ENCODE peak calls at places on chromosomes 11 and 22, in five cellular contexts. One of them, this sample, is unnamed.

GRCh38 chr11:35011389-35011788 is 95.0 kb downstream of the PDHX start:
- DNase-seq in H1: no peak
- DNase-seq in mesenchymal stem cell: peak; percentile 39
- DNase-seq in H9: no peak
- DNase-seq in trophoblast cell: no peak
- DNase-seq in this sample: no peak

GRCh38 chr11:61972112-61972795 is 4.8 kb upstream of the FTH1 start:
- DNase-seq in trophoblast cell: no peak
- DNase-seq in mesenchymal stem cell: no peak
- DNase-seq in H9: no peak
- DNase-seq in H1: no peak
- DNase-seq in this sample: no peak

GRCh38 chr11:19560156-19560555 is 152.5 kb upstream of the NAV2 start:
- DNase-seq in H1: no peak
- DNase-seq in H9: no peak
- DNase-seq in trophoblast cell: no peak
- DNase-seq in mesenchymal stem cell: no peak
- DNase-seq in this sample: no peak

GRCh38 chr11:61281581-61282250 is 13.4 kb downstream of the VWCE start:
- DNase-seq in H9: peak; percentile 91
- DNase-seq in H1: peak; percentile 62
- DNase-seq in mesenchymal stem cell: peak; percentile 22
- DNase-seq in trophoblast cell: peak; percentile 79
- DNase-seq in this sample: peak; percentile 67

GRCh38 chr11:72111803-72112540 is 523 bp downstream of the ANAPC15 start:
- DNase-seq in H9: peak; percentile 98
- DNase-seq in H1: peak; percentile 93
- DNase-seq in trophoblast cell: peak; percentile 99
- DNase-seq in mesenchymal stem cell: peak; percentile 100
- DNase-seq in this sample: peak; percentile 95

GRCh38 chr11:117861151-117862018 is 15.1 kb downstream of the FXYD6 start:
- DNase-seq in H1: peak; percentile 75
- DNase-seq in trophoblast cell: no peak
- DNase-seq in mesenchymal stem cell: no peak
- DNase-seq in H9: peak; percentile 96
- DNase-seq in this sample: peak; percentile 66

GRCh38 chr11:96097844-96098421 is 174.0 kb upstream of the MTMR2 start:
- DNase-seq in trophoblast cell: no peak
- DNase-seq in H1: no peak
- DNase-seq in mesenchymal stem cell: peak; percentile 26
- DNase-seq in H9: no peak
- DNase-seq in this sample: no peak

GRCh38 chr11:30586251-30587144 is at the start of gene MPPED2:
- DNase-seq in mesenchymal stem cell: no peak
- DNase-seq in H1: no peak
- DNase-seq in trophoblast cell: no peak
- DNase-seq in H9: peak; percentile 79
- DNase-seq in this sample: peak; percentile 79

GRCh38 chr11:127390465-127390864 is 389.9 kb upstream of the KIRREL3 start:
- DNase-seq in trophoblast cell: no peak
- DNase-seq in mesenchymal stem cell: no peak
- DNase-seq in H9: no peak
- DNase-seq in H1: no peak
- DNase-seq in this sample: no peak

GRCh38 chr11:17504330-17505107 is 27.9 kb upstream of the ABCC8 start:
- DNase-seq in H9: peak; percentile 72
- DNase-seq in trophoblast cell: peak; percentile 26
- DNase-seq in mesenchymal stem cell: peak; percentile 64
- DNase-seq in H1: no peak
- DNase-seq in this sample: peak; percentile 54

GRCh38 chr11:34594603-34595002 is 26.3 kb upstream of the EHF start:
- DNase-seq in H9: no peak
- DNase-seq in mesenchymal stem cell: no peak
- DNase-seq in trophoblast cell: no peak
- DNase-seq in H1: no peak
- DNase-seq in this sample: no peak

GRCh38 chr11:35420371-35420770 is 1.0 kb upstream of the SLC1A2 start:
- DNase-seq in trophoblast cell: no peak
- DNase-seq in H1: no peak
- DNase-seq in H9: peak; percentile 37
- DNase-seq in mesenchymal stem cell: no peak
- DNase-seq in this sample: peak; percentile 12

GRCh38 chr11:113840932-113841664 is 34.3 kb downstream of the USP28 start:
- DNase-seq in H1: no peak
- DNase-seq in H9: no peak
- DNase-seq in mesenchymal stem cell: no peak
- DNase-seq in trophoblast cell: no peak
- DNase-seq in this sample: no peak

GRCh38 chr11:25587496-25587895 is 744.4 kb upstream of the ANO3 start:
- DNase-seq in H9: no peak
- DNase-seq in trophoblast cell: no peak
- DNase-seq in mesenchymal stem cell: no peak
- DNase-seq in H1: no peak
- DNase-seq in this sample: no peak

GRCh38 chr22:46672731-46673130 is 52.5 kb downstream of the GRAMD4 start:
- DNase-seq in mesenchymal stem cell: no peak
- DNase-seq in H9: no peak
- DNase-seq in trophoblast cell: peak; percentile 22
- DNase-seq in H1: no peak
- DNase-seq in this sample: no peak

GRCh38 chr22:30078320-30079311 is 1.6 kb upstream of the HORMAD2 start:
- DNase-seq in mesenchymal stem cell: no peak
- DNase-seq in H1: no peak
- DNase-seq in H9: no peak
- DNase-seq in trophoblast cell: no peak
- DNase-seq in this sample: no peak

GRCh38 chr11:19730373-19730772 is 17.7 kb downstream of the NAV2 start:
- DNase-seq in mesenchymal stem cell: no peak
- DNase-seq in H9: no peak
- DNase-seq in trophoblast cell: no peak
- DNase-seq in H1: no peak
- DNase-seq in this sample: no peak

GRCh38 chr11:111308140-111308539 is 9.8 kb downstream of the POU2AF3 start:
- DNase-seq in trophoblast cell: no peak
- DNase-seq in mesenchymal stem cell: no peak
- DNase-seq in H1: no peak
- DNase-seq in H9: no peak
- DNase-seq in this sample: no peak

GRCh38 chr11:64694026-64694755 is 28.8 kb downstream of the NRXN2 start:
- DNase-seq in H9: no peak
- DNase-seq in H1: no peak
- DNase-seq in trophoblast cell: no peak
- DNase-seq in mesenchymal stem cell: no peak
- DNase-seq in this sample: no peak

GRCh38 chr22:48651981-48652538 is 1175.6 kb downstream of the BRD1 start:
- DNase-seq in trophoblast cell: no peak
- DNase-seq in H9: no peak
- DNase-seq in mesenchymal stem cell: no peak
- DNase-seq in H1: no peak
- DNase-seq in this sample: no peak
- H2BK5ac ChIP-seq in trophoblast cell: no peak overlapping the region
- H2BK5ac ChIP-seq in H9: no peak overlapping the region
- H2BK5ac ChIP-seq in mesenchymal stem cell: no peak overlapping the region
- H2BK5ac ChIP-seq in H1: no peak overlapping the region
- H2BK5ac ChIP-seq in this sample: no peak overlapping the region

GRCh38 chr11:130478881-130479280 is 30.4 kb downstream of the ADAMTS15 start:
- DNase-seq in mesenchymal stem cell: peak; percentile 74
- DNase-seq in trophoblast cell: peak; percentile 22
- DNase-seq in H9: no peak
- DNase-seq in H1: no peak
- DNase-seq in this sample: no peak
- H2BK12ac ChIP-seq in mesenchymal stem cell: peak overlapping the region; percentile 95
- H2BK12ac ChIP-seq in trophoblast cell: no peak overlapping the region
- H2BK12ac ChIP-seq in H9: no peak overlapping the region
- H2BK12ac ChIP-seq in H1: no peak overlapping the region
- H2BK12ac ChIP-seq in this sample: no peak overlapping the region

GRCh38 chr11:122074022-122074421 is 42.0 kb downstream of the BLID start:
- DNase-seq in H1: no peak
- DNase-seq in mesenchymal stem cell: no peak
- DNase-seq in H9: no peak
- DNase-seq in trophoblast cell: no peak
- DNase-seq in this sample: no peak
- H2BK5ac ChIP-seq in H1: no peak overlapping the region
- H2BK5ac ChIP-seq in mesenchymal stem cell: no peak overlapping the region
- H2BK5ac ChIP-seq in H9: no peak overlapping the region
- H2BK5ac ChIP-seq in trophoblast cell: no peak overlapping the region
- H2BK5ac ChIP-seq in this sample: no peak overlapping the region

GRCh38 chr11:23406131-23406819 is 546.0 kb upstream of the CCDC179 start:
- DNase-seq in H9: peak; percentile 52
- DNase-seq in trophoblast cell: no peak
- DNase-seq in H1: no peak
- DNase-seq in mesenchymal stem cell: no peak
- DNase-seq in this sample: no peak

GRCh38 chr11:23404225-23405160 is 544.2 kb upstream of the CCDC179 start:
- DNase-seq in H9: no peak
- DNase-seq in H1: no peak
- DNase-seq in trophoblast cell: no peak
- DNase-seq in mesenchymal stem cell: no peak
- DNase-seq in this sample: no peak

GRCh38 chr11:23405350-23405937 is 545.2 kb upstream of the CCDC179 start:
- DNase-seq in H1: no peak
- DNase-seq in mesenchymal stem cell: no peak
- DNase-seq in H9: no peak
- DNase-seq in trophoblast cell: no peak
- DNase-seq in this sample: no peak

GRCh38 chr11:23399995-23400394 is 539.7 kb upstream of the CCDC179 start:
- DNase-seq in trophoblast cell: no peak
- DNase-seq in H1: no peak
- DNase-seq in H9: no peak
- DNase-seq in mesenchymal stem cell: no peak
- DNase-seq in this sample: no peak

DNA sequence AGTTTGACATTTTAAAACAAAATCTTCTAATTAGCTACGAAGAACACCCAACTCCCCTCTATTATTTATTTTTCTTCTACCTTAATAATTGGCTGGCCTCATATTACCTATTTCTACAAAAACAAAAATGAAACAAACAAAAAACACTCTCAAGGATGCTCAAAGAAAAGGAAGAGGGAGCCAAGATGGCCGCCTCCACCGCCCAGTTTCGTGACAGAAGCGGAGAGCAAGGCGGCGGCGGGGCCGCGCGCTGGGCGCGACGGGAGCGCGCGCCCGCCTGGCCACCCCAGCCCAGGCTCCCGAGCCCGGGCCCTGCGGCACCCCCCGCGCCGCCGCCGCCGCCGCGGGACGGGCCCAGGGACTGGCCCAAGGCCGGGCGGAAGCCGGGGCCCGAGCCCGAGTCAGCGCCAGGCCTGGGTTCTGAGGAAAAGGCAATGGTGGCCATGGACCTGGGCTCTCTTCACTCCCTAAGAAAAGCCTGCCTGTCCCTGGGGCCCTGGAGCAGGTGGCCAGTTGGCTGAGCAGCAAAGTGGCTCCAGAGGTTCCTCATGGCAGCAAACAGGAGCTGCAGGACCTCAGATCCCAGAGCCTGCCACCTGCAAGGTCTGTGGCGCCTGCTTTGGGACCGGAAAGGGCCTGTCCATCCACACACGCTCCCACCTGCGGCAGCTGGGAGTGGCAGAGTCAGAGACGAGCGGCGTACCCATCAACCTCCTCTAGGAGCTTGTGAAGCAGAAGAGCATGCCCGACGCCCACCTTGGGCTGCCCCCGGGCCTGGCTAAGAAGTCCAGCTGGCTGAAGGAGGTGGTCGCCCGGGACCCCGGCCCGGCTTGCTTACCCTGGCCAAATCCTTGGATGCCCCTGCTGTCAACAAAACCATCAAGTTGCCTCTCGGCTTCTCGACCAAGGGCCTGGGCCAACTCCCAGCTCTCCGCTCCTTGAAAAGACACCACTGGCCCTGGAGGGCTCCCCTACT is 543.2 kb upstream of the CCDC179 start:
- DNase-seq in trophoblast cell: no peak
- DNase-seq in H1: no peak
- DNase-seq in mesenchymal stem cell: no peak
- DNase-seq in H9: no peak
- DNase-seq in this sample: no peak
- H2BK12ac ChIP-seq in trophoblast cell: no peak overlapping the region
- H2BK12ac ChIP-seq in H1: no peak overlapping the region
- H2BK12ac ChIP-seq in mesenchymal stem cell: no peak overlapping the region
- H2BK12ac ChIP-seq in H9: no peak overlapping the region
- H2BK12ac ChIP-seq in this sample: no peak overlapping the region

DNA sequence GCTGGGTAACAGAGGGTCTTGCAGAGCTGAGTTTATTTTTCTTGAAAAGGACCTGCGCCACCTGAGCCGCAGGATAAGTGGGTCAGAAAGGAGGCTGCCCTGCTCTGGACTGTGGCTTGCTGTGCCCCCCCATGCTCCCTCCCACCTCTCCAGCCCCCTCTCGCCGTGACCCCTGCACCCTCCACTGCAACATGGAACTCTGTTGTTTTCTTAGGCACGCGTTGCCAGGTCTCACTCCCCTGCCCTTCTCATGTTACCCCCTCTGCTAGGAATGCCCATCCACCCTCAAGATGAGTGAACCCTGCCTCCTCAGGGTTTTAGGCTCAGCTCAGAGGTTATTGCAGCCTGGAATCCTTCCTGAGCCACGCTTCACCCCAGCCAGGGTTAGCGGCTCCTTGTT is 10.8 kb downstream of the ETS1 start:
- DNase-seq in H1: no peak
- DNase-seq in H9: no peak
- DNase-seq in mesenchymal stem cell: no peak
- DNase-seq in trophoblast cell: no peak
- DNase-seq in this sample: no peak
- H2BK5ac ChIP-seq in H1: no peak overlapping the region
- H2BK5ac ChIP-seq in H9: no peak overlapping the region
- H2BK5ac ChIP-seq in mesenchymal stem cell: no peak overlapping the region
- H2BK5ac ChIP-seq in trophoblast cell: no peak overlapping the region
- H2BK5ac ChIP-seq in this sample: no peak overlapping the region

GRCh38 chr11:10485646-10486045 is 30.6 kb downstream of the AMPD3 start:
- DNase-seq in trophoblast cell: no peak
- DNase-seq in H1: no peak
- DNase-seq in H9: no peak
- DNase-seq in mesenchymal stem cell: no peak
- DNase-seq in this sample: no peak
- H2BK12ac ChIP-seq in trophoblast cell: no peak overlapping the region
- H2BK12ac ChIP-seq in H1: no peak overlapping the region
- H2BK12ac ChIP-seq in H9: no peak overlapping the region
- H2BK12ac ChIP-seq in mesenchymal stem cell: no peak overlapping the region
- H2BK12ac ChIP-seq in this sample: no peak overlapping the region